ENCODE peak calls at places on chromosomes 6 and 20, in ten cellular contexts. W is WERI-Rb-1; C is GM03348; S is adipocyte; Q is activated CD4-positive, alpha-beta T cell treated with anti-CD3 and anti-CD28 coated beads, Interleukin-2, amount 50 U/mL, for 48 hours; F is B cell; E is hypothalamus; L is NCI-H1092; U is OCI-M1; J is T-cell. P is an unnamed sample.

GRCh38 chr6:52155791-52156576 is 30.2 kb upstream of the IL17A start:
- DNase-seq in C (no peak), W (no peak), L (no peak), S (no peak), F (no peak), Q (no peak), U (peak; percentile 19), J (no peak), E (no peak), P (no peak)

GRCh38 chr20:17543531-17543961 is 12.4 kb upstream of the BFSP1 start:
- DNase-seq in U (no peak), F (no peak), Q (no peak), J (no peak), C (peak; percentile 43), L (no peak), W (no peak), S (peak; percentile 92), E (no peak), P (no peak)

GRCh38 chr6:136823128-136823660 is 802 bp downstream of the PEX7 start:
- DNase-seq in W (no peak), S (no peak), C (no peak), F (no peak), L (no peak), E (no peak), J (peak; percentile 1), U (no peak), Q (no peak), P (no peak)

GRCh38 chr6:162753775-162754174 is 26.0 kb downstream of the PACRG start:
- DNase-seq in C (no peak), U (no peak), Q (no peak), J (no peak), W (no peak), S (no peak), L (no peak), F (no peak), E (no peak), P (no peak)

GRCh38 chr20:38723069-38723981 is 961 bp upstream of the SLC32A1 start:
- DNase-seq in W (no peak), J (no peak), L (no peak), U (no peak), E (no peak), F (peak; percentile 26), C (no peak), S (no peak), Q (peak; percentile 7), P (no peak)

GRCh38 chr6:3796396-3796795 is 44.9 kb upstream of the PXDC1 start:
- DNase-seq in C (no peak), W (no peak), E (no peak), F (no peak), S (no peak), J (no peak), Q (no peak), U (no peak), L (peak; percentile 26), P (no peak)

GRCh38 chr6:170025341-170026271 is 265.3 kb downstream of the DLL1 start:
- DNase-seq in U (no peak), J (no peak), L (peak; percentile 93), W (no peak), E (no peak), Q (no peak), C (no peak), F (no peak), S (no peak), P (no peak)

GRCh38 chr6:109330263-109330662 is 52.0 kb downstream of the CD164 start:
- DNase-seq in Q (no peak), L (no peak), J (no peak), F (no peak), U (no peak), E (no peak), S (no peak), W (no peak), C (no peak), P (no peak)

GRCh38 chr6:110813813-110814487 is 1.3 kb downstream of the CDK19 start:
- DNase-seq in L (no peak), F (peak; percentile 11), E (no peak), W (peak; percentile 10), U (peak; percentile 76), Q (peak; percentile 2), C (no peak), J (no peak), S (no peak), P (peak; percentile 48)

GRCh38 chr6:89260310-89260709 is 43.2 kb upstream of the GABRR1 start:
- DNase-seq in C (no peak), J (no peak), E (no peak), S (no peak), L (no peak), W (peak; percentile 85), F (peak; percentile 28), U (peak; percentile 94), Q (no peak), P (no peak)

GRCh38 chr6:49087372-49087771 is 375.7 kb downstream of the MMUT start:
- DNase-seq in L (no peak), Q (no peak), S (peak; percentile 16), F (no peak), U (no peak), C (peak; percentile 3), J (no peak), W (no peak), E (no peak), P (no peak)

GRCh38 chr6:130513770-130514169 is 148.0 kb downstream of the TMEM200A start:
- DNase-seq in C (peak; percentile 53), W (no peak), L (no peak), J (peak; percentile 11), U (peak; percentile 96), F (peak; percentile 59), S (peak; percentile 35), Q (no peak), E (no peak), P (no peak)

GRCh38 chr6:31042801-31043200 is 32.5 kb downstream of the MUC22 start:
- DNase-seq in U (peak; percentile 78), F (peak; percentile 44), W (no peak), J (peak; percentile 5), L (peak; percentile 19), Q (peak; percentile 37), E (no peak), C (peak; percentile 76), S (peak; percentile 86), P (no peak)

GRCh38 chr6:142756215-142756630 is 188.8 kb downstream of the HIVEP2 start:
- DNase-seq in U (peak; percentile 32), E (no peak), J (no peak), Q (no peak), S (peak; percentile 53), L (no peak), C (peak; percentile 75), W (no peak), F (no peak), P (no peak)

GRCh38 chr6:128600397-128600951 is 80.1 kb upstream of the PTPRK start:
- DNase-seq in W (no peak), J (no peak), Q (no peak), U (peak; percentile 34), S (peak; percentile 36), E (no peak), C (peak; percentile 88), L (no peak), F (no peak), P (no peak)

GRCh38 chr6:30926644-30927043 is 5.3 kb downstream of the SFTA2 start:
- DNase-seq in U (no peak), E (no peak), C (peak; percentile 25), W (no peak), S (peak; percentile 56), F (no peak), J (no peak), Q (no peak), L (no peak), P (no peak)

GRCh38 chr6:36245572-36246031 is 24.3 kb upstream of the PNPLA1 start:
- DNase-seq in C (no peak), F (no peak), Q (no peak), E (no peak), U (no peak), S (no peak), L (no peak), W (no peak), J (peak; percentile 2), P (no peak)

GRCh38 chr6:104754788-104755409 is 104.8 kb downstream of the HACE1 start:
- DNase-seq in U (no peak), E (no peak), L (no peak), S (no peak), Q (no peak), W (no peak), F (no peak), J (no peak), C (no peak), P (no peak)

GRCh38 chr6:7939186-7939863 is 28.7 kb upstream of the TXNDC5 start:
- DNase-seq in L (no peak), S (peak; percentile 11), J (no peak), U (no peak), C (peak; percentile 28), W (no peak), E (no peak), F (peak; percentile 23), Q (no peak), P (no peak)

GRCh38 chr6:138509371-138509770 is 10.1 kb upstream of the NHSL1 start:
- DNase-seq in F (peak; percentile 55), U (peak; percentile 54), W (peak; percentile 70), L (no peak), C (peak; percentile 52), S (peak; percentile 63), E (no peak), Q (peak; percentile 42), J (no peak), P (peak; percentile 68)

GRCh38 chr6:113449051-113449450 is 408.1 kb upstream of the MARCKS start:
- DNase-seq in U (no peak), S (peak; percentile 40), L (no peak), C (peak; percentile 15), W (no peak), E (no peak), J (no peak), F (no peak), Q (no peak), P (no peak)

GRCh38 chr6:131379951-131380350 is 193.1 kb upstream of the ARG1 start:
- DNase-seq in C (peak; percentile 77), L (no peak), J (no peak), S (peak; percentile 81), Q (no peak), E (no peak), U (no peak), W (no peak), F (no peak), P (no peak)

GRCh38 chr6:87721311-87721710 is 19.3 kb upstream of the AKIRIN2 start:
- DNase-seq in U (no peak), J (no peak), S (peak; percentile 56), Q (no peak), F (no peak), E (no peak), C (no peak), L (no peak), W (no peak), P (no peak)

GRCh38 chr6:56004421-56004820 is 129.0 kb upstream of the BMP5 start:
- DNase-seq in W (no peak), U (no peak), F (no peak), J (no peak), S (peak; percentile 36), Q (no peak), E (no peak), C (peak; percentile 10), L (no peak), P (no peak)

GRCh38 chr6:30818426-30818841 is 65.9 kb upstream of the DDR1 start:
- DNase-seq in E (no peak), W (no peak), L (no peak), J (no peak), F (no peak), C (peak; percentile 82), Q (no peak), U (peak; percentile 58), S (peak; percentile 87), P (no peak)

GRCh38 chr20:23601715-23602114 is 4.0 kb downstream of the CST9 start:
- DNase-seq in S (peak; percentile 21), J (no peak), F (no peak), U (no peak), E (no peak), L (no peak), Q (no peak), C (no peak), W (no peak), P (no peak)

GRCh38 chr6:73739097-73739496 is 43.1 kb downstream of the CD109 start:
- DNase-seq in C (peak; percentile 65), L (peak; percentile 5), E (no peak), W (no peak), J (no peak), S (peak; percentile 86), F (peak; percentile 75), U (peak; percentile 87), Q (no peak), P (no peak)

GRCh38 chr20:62246872-62247652 is 8.7 kb downstream of the OSBPL2 start:
- DNase-seq in F (no peak), E (no peak), L (no peak), C (no peak), W (no peak), Q (no peak), U (no peak), S (no peak), J (no peak), P (no peak)